ENCODE peak calls at places on chromosome 10, in ten cellular contexts. A, B, U, O, R, X, Q, E, Y and W are unnamed samples.

GRCh38 chr10:15715619-15716227 is 4.0 kb downstream of the ITGA8 start:
- DNase-seq in A (peak), B (peak), U (peak), O (peak), R (peak), X (no peak), Q (no peak), E (no peak), Y (no peak), W (peak)

GRCh38 chr10:3853016-3853415 is 68.0 kb upstream of the KLF6 start:
- DNase-seq in A (no peak), B (no peak), U (no peak), O (no peak), R (no peak), X (no peak), Q (no peak), E (no peak), Y (no peak), W (no peak)

GRCh38 chr10:131571845-131572244 is 260.3 kb upstream of the TCERG1L start:
- DNase-seq in A (no peak), B (no peak), U (no peak), O (no peak), R (no peak), X (peak), Q (no peak), E (peak), Y (no peak), W (no peak)

GRCh38 chr10:25294032-25294926 is 119.5 kb downstream of the GPR158 start:
- DNase-seq in A (peak), B (no peak), U (no peak), O (no peak), R (no peak), X (no peak), Q (no peak), E (no peak), Y (no peak), W (no peak)

GRCh38 chr10:83372646-83373045 is 766.7 kb upstream of the GHITM start:
- DNase-seq in A (no peak), B (no peak), U (no peak), O (peak), R (no peak), X (no peak), Q (no peak), E (no peak), Y (no peak), W (peak)

GRCh38 chr10:14782691-14783363 is 8.1 kb upstream of the FAM107B start:
- DNase-seq in A (peak), B (no peak), U (no peak), O (peak), R (peak), X (no peak), Q (no peak), E (no peak), Y (no peak), W (no peak)

GRCh38 chr10:127889605-127890195 is 3.0 kb downstream of the CLRN3 start:
- DNase-seq in A (peak), B (no peak), U (no peak), O (peak), R (peak), X (no peak), Q (no peak), E (no peak), Y (no peak), W (peak)

GRCh38 chr10:124476043-124476725 is 14.6 kb downstream of the LHPP start:
- DNase-seq in A (no peak), B (no peak), U (no peak), O (no peak), R (no peak), X (no peak), Q (no peak), E (no peak), Y (no peak), W (no peak)

GRCh38 chr10:67779455-67780205 is 58.4 kb downstream of the DNAJC12 start:
- DNase-seq in A (peak), B (peak), U (peak), O (peak), R (peak), X (peak), Q (no peak), E (peak), Y (peak), W (peak)
- TF ChIP-seq CTCF in A (peak), B (peak), U (peak), O (peak), R (peak), X (peak), Q (peak), E (no peak), Y (peak), W (peak)

DNA sequence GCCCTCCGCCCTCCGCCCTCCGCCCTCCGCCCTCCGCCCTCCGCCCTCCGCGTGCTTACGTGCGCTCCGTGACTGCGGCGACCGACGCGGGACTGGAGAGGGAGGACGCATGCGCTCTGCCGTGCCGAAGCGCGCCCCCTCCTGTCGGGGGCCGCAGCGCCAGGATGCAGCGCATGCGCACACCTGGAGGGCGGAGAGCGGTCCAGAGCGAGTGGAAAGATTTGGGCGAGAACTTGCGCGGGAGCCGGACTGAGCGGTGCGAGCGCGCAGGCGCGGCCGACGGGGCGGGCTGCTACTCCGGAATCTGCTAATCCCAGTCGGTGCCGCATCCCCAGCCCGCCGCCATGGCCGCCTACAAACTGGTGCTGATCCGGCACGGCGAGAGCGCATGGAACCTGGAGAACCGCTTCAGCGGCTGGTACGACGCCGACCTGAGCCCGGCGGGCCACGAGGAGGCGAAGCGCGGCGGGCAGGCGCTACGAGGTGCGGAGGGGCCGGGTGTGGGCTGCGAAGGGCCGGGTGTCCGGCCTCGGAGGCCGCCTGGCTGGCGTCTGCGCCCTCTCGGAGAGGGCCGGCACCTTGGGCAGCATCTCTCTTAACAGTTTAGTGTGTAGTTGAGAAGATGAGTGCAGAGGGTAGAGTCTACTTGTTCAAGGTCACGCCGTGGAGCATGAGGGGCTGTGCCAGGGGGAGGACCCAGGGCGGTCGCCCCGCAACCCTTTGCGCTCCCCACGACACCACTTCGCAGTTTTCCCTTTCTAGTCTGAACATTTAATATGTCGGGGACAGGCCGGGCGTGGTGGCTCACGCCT is at the start of gene PGAM1:
- DNase-seq in A (peak), B (peak), U (peak), O (peak), R (peak), X (peak), Q (peak), E (peak), Y (peak), W (peak)
- TF ChIP-seq CTCF in A (peak), B (peak), U (peak), O (peak), R (peak), X (peak), Q (peak), E (no peak), Y (peak), W (peak)

GRCh38 chr10:119333146-119333792 is 125.9 kb downstream of the GRK5 start:
- DNase-seq in A (no peak), B (no peak), U (no peak), O (peak), R (peak), X (no peak), Q (no peak), E (no peak), Y (no peak), W (peak)
- TF ChIP-seq CTCF in A (no peak), B (no peak), U (no peak), O (no peak), R (no peak), X (no peak), Q (no peak), E (no peak), Y (no peak), W (no peak)

GRCh38 chr10:13352519-13352918 is 4.4 kb upstream of the SEPHS1 start:
- DNase-seq in A (no peak), B (no peak), U (peak), O (no peak), R (no peak), X (no peak), Q (no peak), E (no peak), Y (no peak), W (no peak)
- TF ChIP-seq CTCF in A (no peak), B (no peak), U (peak), O (no peak), R (no peak), X (no peak), Q (peak), E (no peak), Y (peak), W (peak)

GRCh38 chr10:111856631-111857030 is 326.9 kb downstream of the GPAM start:
- DNase-seq in A (no peak), B (no peak), U (no peak), O (no peak), R (no peak), X (no peak), Q (no peak), E (no peak), Y (no peak), W (peak)
- TF ChIP-seq CTCF in A (peak), B (no peak), U (no peak), O (no peak), R (no peak), X (no peak), Q (no peak), E (no peak), Y (peak), W (peak)

GRCh38 chr10:44853148-44853734 is 57.9 kb upstream of the TMEM72 start:
- DNase-seq in A (peak), B (peak), U (no peak), O (no peak), R (peak), X (peak), Q (no peak), E (no peak), Y (no peak), W (peak)

GRCh38 chr10:44851881-44852280 is 59.3 kb upstream of the TMEM72 start:
- DNase-seq in A (no peak), B (no peak), U (no peak), O (no peak), R (no peak), X (no peak), Q (no peak), E (no peak), Y (no peak), W (no peak)

GRCh38 chr10:44853796-44854195 is 57.3 kb upstream of the TMEM72 start:
- DNase-seq in A (no peak), B (no peak), U (no peak), O (no peak), R (no peak), X (peak), Q (no peak), E (no peak), Y (no peak), W (no peak)

GRCh38 chr10:44857363-44858016 is 53.6 kb upstream of the TMEM72 start:
- DNase-seq in A (peak), B (peak), U (peak), O (peak), R (peak), X (peak), Q (peak), E (peak), Y (peak), W (peak)

GRCh38 chr10:44854693-44855350 is 56.3 kb upstream of the TMEM72 start:
- DNase-seq in A (no peak), B (no peak), U (no peak), O (no peak), R (no peak), X (peak), Q (no peak), E (no peak), Y (peak), W (no peak)
- TF ChIP-seq CTCF in A (no peak), B (no peak), U (no peak), O (no peak), R (no peak), X (no peak), Q (no peak), E (no peak), Y (no peak), W (no peak)

GRCh38 chr10:44464503-44464902 is 79.6 kb upstream of the CXCL12 start:
- DNase-seq in A (no peak), B (no peak), U (no peak), O (no peak), R (no peak), X (no peak), Q (no peak), E (no peak), Y (no peak), W (no peak)
- TF ChIP-seq CTCF in A (peak), B (no peak), U (no peak), O (no peak), R (no peak), X (no peak), Q (no peak), E (no peak), Y (peak), W (peak)

GRCh38 chr10:96395931-96396877 is 37.4 kb upstream of the OPALIN start:
- DNase-seq in A (peak), B (peak), U (peak), O (peak), R (peak), X (peak), Q (peak), E (peak), Y (peak), W (peak)
- TF ChIP-seq CTCF in A (peak), B (peak), U (peak), O (peak), R (peak), X (peak), Q (peak), E (no peak), Y (peak), W (peak)